ENCODE peak calls at places on chromosomes 3 and 15, in seven cellular contexts. E is upper lobe of left lung, V is colonic mucosa, A is mammary epithelial cell, Y is endothelial cell, F is neural crest cell, L is astrocyte. M is an unnamed sample.

GRCh38 chr3:50089603-50089945 is 855 bp downstream of the RBM5 start:
- DNase-seq in A (no peak), F (no peak), Y (no peak), V (no peak), E (no peak), L (peak), M (no peak)

GRCh38 chr3:126782554-126782953 is 78.5 kb downstream of the CHCHD6 start:
- DNase-seq in A (peak), Y (no peak), F (no peak), L (peak), E (peak), V (peak), M (peak)

GRCh38 chr3:73508330-73508954 is 116.3 kb downstream of the PDZRN3 start:
- DNase-seq in Y (peak), A (peak), E (no peak), L (peak), V (peak), F (peak), M (peak)

GRCh38 chr3:194756460-194757355 is 71.0 kb downstream of the FAM43A start:
- DNase-seq in Y (no peak), V (no peak), F (no peak), E (no peak), A (no peak), L (no peak), M (no peak)

GRCh38 chr15:65385868-65386253 is 8.1 kb upstream of the IGDCC3 start:
- DNase-seq in E (no peak), F (no peak), A (no peak), Y (no peak), L (no peak), V (no peak), M (no peak)

GRCh38 chr3:130276203-130276803 is 69.2 kb upstream of the COL6A5 start:
- DNase-seq in A (peak), L (peak), F (peak), V (peak), Y (no peak), E (peak), M (peak)

GRCh38 chr3:120743081-120743365 is 479 bp downstream of the GTF2E1 start:
- DNase-seq in V (no peak), F (no peak), L (peak), A (peak), Y (no peak), E (no peak), M (no peak)

GRCh38 chr3:13095408-13095861 is 22.2 kb upstream of the IQSEC1 start:
- DNase-seq in L (no peak), F (no peak), A (no peak), E (no peak), Y (no peak), V (no peak), M (no peak)

GRCh38 chr3:177776656-177777055 is 579.4 kb upstream of the TBL1XR1 start:
- DNase-seq in L (peak), V (no peak), F (no peak), E (no peak), A (peak), Y (no peak), M (no peak)

GRCh38 chr3:21477896-21478295 is 273.1 kb downstream of the ZNF385D start:
- DNase-seq in V (no peak), A (no peak), L (peak), E (no peak), Y (no peak), F (no peak), M (peak)

GRCh38 chr15:100781061-100781960 is 98.3 kb upstream of the ALDH1A3 start:
- DNase-seq in Y (no peak), F (no peak), L (no peak), A (no peak), V (peak), E (peak), M (no peak)

GRCh38 chr15:85415779-85416178 is 35.4 kb downstream of the AKAP13 start:
- DNase-seq in E (no peak), A (no peak), Y (no peak), F (no peak), L (no peak), V (no peak), M (no peak)

GRCh38 chr3:185630182-185630622 is 44.1 kb downstream of the SENP2 start:
- DNase-seq in V (peak), Y (no peak), L (peak), A (peak), E (peak), F (no peak), M (peak)

GRCh38 chr15:59532770-59533379 is 78.7 kb upstream of the GCNT3 start:
- DNase-seq in L (no peak), A (no peak), F (peak), Y (peak), V (no peak), E (no peak), M (peak)

GRCh38 chr15:49926731-49927130 is 192.3 kb downstream of the ATP8B4 start:
- DNase-seq in V (no peak), E (no peak), Y (no peak), L (no peak), A (no peak), F (no peak), M (no peak)

GRCh38 chr3:14082108-14082657 is 42.5 kb downstream of the CHCHD4 start:
- DNase-seq in Y (no peak), L (no peak), V (no peak), F (no peak), E (no peak), A (no peak), M (no peak)

GRCh38 chr3:172622156-172622555 is 88.7 kb downstream of the NCEH1 start:
- DNase-seq in L (no peak), E (no peak), V (no peak), Y (no peak), F (no peak), A (no peak), M (no peak)

GRCh38 chr15:70492240-70493177 is 270.8 kb downstream of the UACA start:
- DNase-seq in V (peak), A (peak), F (no peak), Y (no peak), L (peak), E (peak), M (peak)

GRCh38 chr3:123104550-123104949 is 37.7 kb downstream of the PDIA5 start:
- DNase-seq in V (no peak), F (no peak), Y (no peak), L (peak), E (no peak), A (peak), M (peak)

GRCh38 chr15:55823191-55823670 is 80.3 kb upstream of the PRTG start:
- DNase-seq in E (no peak), Y (no peak), F (no peak), L (peak), A (peak), V (no peak), M (peak)

GRCh38 chr15:85542895-85543331 is 162.5 kb downstream of the AKAP13 start:
- DNase-seq in V (no peak), Y (no peak), L (no peak), A (peak), E (no peak), F (no peak), M (no peak)

GRCh38 chr3:193114431-193115340 is 126.3 kb upstream of the PLAAT1 start:
- DNase-seq in Y (no peak), F (no peak), A (no peak), E (no peak), V (no peak), L (no peak), M (no peak)

GRCh38 chr3:122415104-122415744 is 638 bp downstream of the WDR5B start:
- DNase-seq in E (peak), L (peak), F (no peak), V (peak), A (peak), Y (peak), M (peak)

GRCh38 chr15:25501828-25502446 is 63.1 kb upstream of the UBE3A start:
- DNase-seq in A (no peak), F (no peak), V (no peak), Y (peak), E (peak), L (no peak), M (peak)

GRCh38 chr3:81041331-81041730 is 720.1 kb downstream of the GBE1 start:
- DNase-seq in L (peak), A (no peak), E (no peak), Y (no peak), V (no peak), F (no peak), M (no peak)

GRCh38 chr15:28881600-28881999 is 4.2 kb upstream of the APBA2 start:
- DNase-seq in A (no peak), F (no peak), V (no peak), E (no peak), L (no peak), Y (no peak), M (no peak)

GRCh38 chr3:25144430-25144829 is 283.6 kb upstream of the RARB start:
- DNase-seq in V (no peak), L (no peak), Y (no peak), F (no peak), A (no peak), E (no peak), M (no peak)

GRCh38 chr3:25139267-25139666 is 288.8 kb upstream of the RARB start:
- DNase-seq in E (no peak), V (no peak), L (no peak), A (no peak), F (no peak), Y (no peak), M (no peak)

GRCh38 chr3:25137606-25138005 is 290.5 kb upstream of the RARB start:
- DNase-seq in E (no peak), L (no peak), Y (no peak), A (no peak), F (no peak), V (no peak), M (no peak)

GRCh38 chr3:25143356-25143704 is 284.7 kb upstream of the RARB start:
- DNase-seq in A (peak), V (no peak), Y (no peak), F (no peak), E (no peak), L (no peak), M (no peak)

GRCh38 chr3:25142609-25143355 is 285.3 kb upstream of the RARB start:
- DNase-seq in E (no peak), V (no peak), Y (no peak), A (no peak), L (no peak), F (no peak), M (no peak)
- TF ChIP-seq CTCF in E (no peak), V (no peak), Y (no peak), A (no peak), L (no peak), F (no peak), M (no peak)

GRCh38 chr15:48336940-48337339 is 5.7 kb downstream of the DUT start:
- DNase-seq in V (no peak), F (no peak), A (no peak), E (no peak), L (no peak), Y (peak), M (no peak)
- TF ChIP-seq CTCF in V (no peak), F (peak), A (no peak), E (no peak), L (peak), Y (no peak), M (peak)

DNA sequence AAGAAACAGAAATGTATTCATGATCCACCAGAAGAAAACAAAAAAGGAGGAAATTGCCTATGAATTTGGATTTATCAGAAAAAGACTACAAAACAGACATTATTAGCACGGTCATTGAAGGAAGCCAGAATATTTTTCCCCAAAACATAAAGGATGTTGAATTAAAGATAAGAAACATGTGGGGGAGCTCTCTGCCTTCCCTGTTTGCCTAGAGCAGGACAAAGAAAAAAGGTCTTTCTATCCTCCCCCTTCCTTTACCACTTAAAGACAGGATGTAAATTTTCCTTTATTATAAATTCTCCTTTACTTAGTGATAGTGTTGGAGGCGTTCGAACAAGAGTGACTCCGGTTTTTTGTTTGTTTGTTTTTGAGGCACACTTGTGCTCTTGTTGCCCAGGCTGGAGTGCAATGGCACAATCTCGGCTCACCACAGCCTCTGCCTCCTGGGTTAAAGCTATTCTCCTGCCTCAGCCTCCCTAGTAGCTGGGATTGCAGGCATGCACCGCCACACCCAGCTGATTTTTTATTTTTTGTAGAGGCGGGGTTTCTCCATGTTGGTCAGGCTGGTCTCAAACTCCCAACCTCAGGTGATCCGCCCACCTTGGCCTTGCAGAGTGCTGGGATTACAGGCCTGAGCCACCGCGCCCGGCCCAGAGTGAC is 14.9 kb upstream of the RPN1 start:
- DNase-seq in A (no peak), E (no peak), Y (no peak), V (no peak), L (no peak), F (no peak), M (no peak)
- TF ChIP-seq CTCF in A (peak), E (no peak), Y (no peak), V (no peak), L (no peak), F (no peak), M (peak)

GRCh38 chr3:160685144-160685766 is 8.3 kb downstream of the ARL14 start:
- DNase-seq in E (no peak), A (no peak), Y (no peak), F (no peak), L (no peak), V (no peak), M (peak)
- TF ChIP-seq CTCF in E (peak), A (peak), Y (peak), F (peak), L (peak), V (peak), M (peak)